ENCODE peak calls at places on chromosomes 11 and 22, in nine cellular contexts. One of them, this sample, is unnamed.

GRCh38 chr11:11324090-11324489 is 29.0 kb downstream of the CSNK2A3 start:
- DNase-seq in BE2C: no peak
- DNase-seq in lower lobe of right lung: no peak
- DNase-seq in ovary: no peak
- DNase-seq in HFFc6: peak; percentile 12
- DNase-seq in cardiac muscle cell: no peak
- DNase-seq in foreskin fibroblast: no peak
- DNase-seq in choroid plexus epithelial cell: no peak
- DNase-seq in fibroblast of lung: no peak
- DNase-seq in this sample: no peak

GRCh38 chr11:80632691-80633090 is 1191.9 kb upstream of the TENM4 start:
- DNase-seq in BE2C: no peak
- DNase-seq in foreskin fibroblast: no peak
- DNase-seq in cardiac muscle cell: peak; percentile 89
- DNase-seq in choroid plexus epithelial cell: no peak
- DNase-seq in ovary: no peak
- DNase-seq in fibroblast of lung: no peak
- DNase-seq in lower lobe of right lung: no peak
- DNase-seq in HFFc6: no peak
- DNase-seq in this sample: no peak

GRCh38 chr11:45933131-45933821 is 10.8 kb downstream of the LARGE2 start:
- DNase-seq in foreskin fibroblast: no peak
- DNase-seq in cardiac muscle cell: no peak
- DNase-seq in ovary: peak; percentile 50
- DNase-seq in choroid plexus epithelial cell: no peak
- DNase-seq in fibroblast of lung: peak; percentile 35
- DNase-seq in lower lobe of right lung: no peak
- DNase-seq in BE2C: no peak
- DNase-seq in HFFc6: peak; percentile 35
- DNase-seq in this sample: no peak

GRCh38 chr11:7089328-7090251 is 792 bp downstream of the RBMXL2 start:
- DNase-seq in BE2C: no peak
- DNase-seq in ovary: peak; percentile 25
- DNase-seq in cardiac muscle cell: no peak
- DNase-seq in fibroblast of lung: no peak
- DNase-seq in HFFc6: no peak
- DNase-seq in choroid plexus epithelial cell: no peak
- DNase-seq in lower lobe of right lung: no peak
- DNase-seq in foreskin fibroblast: no peak
- DNase-seq in this sample: peak; percentile 92

GRCh38 chr11:47350315-47350714 is 2.2 kb downstream of the MYBPC3 start:
- DNase-seq in ovary: no peak
- DNase-seq in cardiac muscle cell: no peak
- DNase-seq in HFFc6: no peak
- DNase-seq in fibroblast of lung: no peak
- DNase-seq in foreskin fibroblast: no peak
- DNase-seq in lower lobe of right lung: no peak
- DNase-seq in BE2C: no peak
- DNase-seq in choroid plexus epithelial cell: no peak
- DNase-seq in this sample: no peak

GRCh38 chr11:111603633-111604130 is 1.4 kb downstream of the SIK2 start:
- DNase-seq in fibroblast of lung: no peak
- DNase-seq in choroid plexus epithelial cell: peak; percentile 42
- DNase-seq in foreskin fibroblast: no peak
- DNase-seq in BE2C: no peak
- DNase-seq in HFFc6: no peak
- DNase-seq in ovary: no peak
- DNase-seq in cardiac muscle cell: no peak
- DNase-seq in lower lobe of right lung: no peak
- DNase-seq in this sample: no peak

GRCh38 chr11:75276696-75277095 is 36.1 kb downstream of the TPBGL start:
- DNase-seq in ovary: peak; percentile 18
- DNase-seq in fibroblast of lung: no peak
- DNase-seq in BE2C: no peak
- DNase-seq in choroid plexus epithelial cell: no peak
- DNase-seq in cardiac muscle cell: no peak
- DNase-seq in HFFc6: no peak
- DNase-seq in lower lobe of right lung: no peak
- DNase-seq in foreskin fibroblast: no peak
- DNase-seq in this sample: no peak

GRCh38 chr22:28547132-28547842 is 132.4 kb downstream of the TTC28 start:
- DNase-seq in HFFc6: peak; percentile 74
- DNase-seq in cardiac muscle cell: no peak
- DNase-seq in fibroblast of lung: peak; percentile 88
- DNase-seq in foreskin fibroblast: peak; percentile 28
- DNase-seq in ovary: no peak
- DNase-seq in BE2C: no peak
- DNase-seq in lower lobe of right lung: no peak
- DNase-seq in choroid plexus epithelial cell: peak; percentile 33
- DNase-seq in this sample: no peak

GRCh38 chr11:62193954-62194353 is 3.9 kb downstream of the SCGB1D1 start:
- DNase-seq in HFFc6: no peak
- DNase-seq in BE2C: no peak
- DNase-seq in choroid plexus epithelial cell: peak; percentile 11
- DNase-seq in cardiac muscle cell: peak; percentile 54
- DNase-seq in fibroblast of lung: no peak
- DNase-seq in ovary: no peak
- DNase-seq in lower lobe of right lung: no peak
- DNase-seq in foreskin fibroblast: no peak
- DNase-seq in this sample: no peak

GRCh38 chr11:69392104-69392653 is 89.3 kb upstream of the LINC01488 start:
- DNase-seq in lower lobe of right lung: no peak
- DNase-seq in ovary: no peak
- DNase-seq in cardiac muscle cell: no peak
- DNase-seq in foreskin fibroblast: no peak
- DNase-seq in BE2C: no peak
- DNase-seq in choroid plexus epithelial cell: no peak
- DNase-seq in fibroblast of lung: no peak
- DNase-seq in HFFc6: no peak
- DNase-seq in this sample: no peak

GRCh38 chr22:44578516-44579230 is 80.6 kb upstream of the RTL6 start:
- DNase-seq in ovary: no peak
- DNase-seq in lower lobe of right lung: peak; percentile 18
- DNase-seq in HFFc6: no peak
- DNase-seq in choroid plexus epithelial cell: no peak
- DNase-seq in cardiac muscle cell: no peak
- DNase-seq in BE2C: no peak
- DNase-seq in fibroblast of lung: no peak
- DNase-seq in foreskin fibroblast: no peak
- DNase-seq in this sample: no peak

GRCh38 chr11:44271286-44271685 is 38.7 kb downstream of the ALX4 start:
- DNase-seq in cardiac muscle cell: no peak
- DNase-seq in choroid plexus epithelial cell: no peak
- DNase-seq in HFFc6: no peak
- DNase-seq in BE2C: no peak
- DNase-seq in lower lobe of right lung: no peak
- DNase-seq in fibroblast of lung: no peak
- DNase-seq in ovary: no peak
- DNase-seq in foreskin fibroblast: no peak
- DNase-seq in this sample: no peak

GRCh38 chr11:134045799-134046635 is 22.9 kb upstream of the JAM3 start:
- DNase-seq in cardiac muscle cell: peak; percentile 64
- DNase-seq in BE2C: peak; percentile 79
- DNase-seq in fibroblast of lung: no peak
- DNase-seq in choroid plexus epithelial cell: peak; percentile 27
- DNase-seq in HFFc6: no peak
- DNase-seq in lower lobe of right lung: no peak
- DNase-seq in ovary: no peak
- DNase-seq in foreskin fibroblast: no peak
- DNase-seq in this sample: peak; percentile 75

GRCh38 chr11:27976262-27976661 is 131.7 kb downstream of the KIF18A start:
- DNase-seq in HFFc6: no peak
- DNase-seq in foreskin fibroblast: no peak
- DNase-seq in fibroblast of lung: no peak
- DNase-seq in BE2C: no peak
- DNase-seq in cardiac muscle cell: no peak
- DNase-seq in lower lobe of right lung: no peak
- DNase-seq in ovary: no peak
- DNase-seq in choroid plexus epithelial cell: no peak
- DNase-seq in this sample: no peak

GRCh38 chr11:86745571-86745970 is 54.8 kb upstream of the PRSS23 start:
- DNase-seq in fibroblast of lung: no peak
- DNase-seq in BE2C: no peak
- DNase-seq in cardiac muscle cell: no peak
- DNase-seq in HFFc6: no peak
- DNase-seq in choroid plexus epithelial cell: no peak
- DNase-seq in foreskin fibroblast: no peak
- DNase-seq in lower lobe of right lung: no peak
- DNase-seq in ovary: no peak
- DNase-seq in this sample: no peak

GRCh38 chr11:67606150-67606476 is 623 bp upstream of the NDUFV1 start:
- DNase-seq in HFFc6: no peak
- DNase-seq in choroid plexus epithelial cell: no peak
- DNase-seq in cardiac muscle cell: peak; percentile 26
- DNase-seq in BE2C: no peak
- DNase-seq in ovary: peak; percentile 56
- DNase-seq in foreskin fibroblast: no peak
- DNase-seq in lower lobe of right lung: peak; percentile 55
- DNase-seq in fibroblast of lung: peak; percentile 47
- DNase-seq in this sample: no peak

GRCh38 chr11:123065634-123066033 is 3.7 kb upstream of the HSPA8 start:
- DNase-seq in cardiac muscle cell: no peak
- DNase-seq in lower lobe of right lung: no peak
- DNase-seq in choroid plexus epithelial cell: peak; percentile 88
- DNase-seq in fibroblast of lung: peak; percentile 96
- DNase-seq in HFFc6: no peak
- DNase-seq in ovary: no peak
- DNase-seq in foreskin fibroblast: no peak
- DNase-seq in BE2C: no peak
- DNase-seq in this sample: no peak

GRCh38 chr11:61897387-61898246 is 6.3 kb upstream of the FADS3 start:
- DNase-seq in foreskin fibroblast: peak; percentile 42
- DNase-seq in ovary: peak; percentile 87
- DNase-seq in HFFc6: peak; percentile 41
- DNase-seq in BE2C: peak; percentile 78
- DNase-seq in lower lobe of right lung: peak; percentile 83
- DNase-seq in choroid plexus epithelial cell: peak; percentile 78
- DNase-seq in fibroblast of lung: peak; percentile 67
- DNase-seq in cardiac muscle cell: peak; percentile 84
- DNase-seq in this sample: no peak

GRCh38 chr11:121448431-121448941 is 3.6 kb upstream of the SORL1 start:
- DNase-seq in cardiac muscle cell: no peak
- DNase-seq in HFFc6: no peak
- DNase-seq in fibroblast of lung: no peak
- DNase-seq in foreskin fibroblast: no peak
- DNase-seq in lower lobe of right lung: no peak
- DNase-seq in BE2C: no peak
- DNase-seq in choroid plexus epithelial cell: no peak
- DNase-seq in ovary: no peak
- DNase-seq in this sample: no peak

GRCh38 chr11:65382036-65382803 is at the start of gene SLC25A45:
- DNase-seq in choroid plexus epithelial cell: peak; percentile 98
- DNase-seq in cardiac muscle cell: peak; percentile 86
- DNase-seq in BE2C: peak; percentile 88
- DNase-seq in foreskin fibroblast: peak; percentile 99
- DNase-seq in lower lobe of right lung: peak; percentile 93
- DNase-seq in ovary: peak; percentile 94
- DNase-seq in HFFc6: peak; percentile 98
- DNase-seq in fibroblast of lung: peak; percentile 99
- DNase-seq in this sample: no peak
- TF ChIP-seq CTCF in choroid plexus epithelial cell: peak; percentile 74
- TF ChIP-seq CTCF in cardiac muscle cell: peak; percentile 80
- TF ChIP-seq CTCF in BE2C: peak; percentile 51
- TF ChIP-seq CTCF in foreskin fibroblast: peak; percentile 81
- TF ChIP-seq CTCF in lower lobe of right lung: peak; percentile 92
- TF ChIP-seq CTCF in ovary: peak; percentile 71
- TF ChIP-seq CTCF in HFFc6: peak; percentile 91
- TF ChIP-seq CTCF in fibroblast of lung: peak; percentile 69
- TF ChIP-seq CTCF in this sample: peak; percentile 87

GRCh38 chr11:95968585-95968984 is 44.7 kb upstream of the MTMR2 start:
- DNase-seq in choroid plexus epithelial cell: peak; percentile 41
- DNase-seq in cardiac muscle cell: no peak
- DNase-seq in ovary: no peak
- DNase-seq in lower lobe of right lung: no peak
- DNase-seq in BE2C: no peak
- DNase-seq in foreskin fibroblast: peak; percentile 17
- DNase-seq in HFFc6: peak; percentile 10
- DNase-seq in fibroblast of lung: peak; percentile 34
- DNase-seq in this sample: no peak
- TF ChIP-seq CTCF in choroid plexus epithelial cell: peak; percentile 58
- TF ChIP-seq CTCF in cardiac muscle cell: peak; percentile 54
- TF ChIP-seq CTCF in ovary: no peak
- TF ChIP-seq CTCF in lower lobe of right lung: no peak
- TF ChIP-seq CTCF in BE2C: peak; percentile 58
- TF ChIP-seq CTCF in foreskin fibroblast: peak; percentile 33
- TF ChIP-seq CTCF in HFFc6: peak; percentile 71
- TF ChIP-seq CTCF in fibroblast of lung: peak; percentile 23
- TF ChIP-seq CTCF in this sample: peak; percentile 64

DNA sequence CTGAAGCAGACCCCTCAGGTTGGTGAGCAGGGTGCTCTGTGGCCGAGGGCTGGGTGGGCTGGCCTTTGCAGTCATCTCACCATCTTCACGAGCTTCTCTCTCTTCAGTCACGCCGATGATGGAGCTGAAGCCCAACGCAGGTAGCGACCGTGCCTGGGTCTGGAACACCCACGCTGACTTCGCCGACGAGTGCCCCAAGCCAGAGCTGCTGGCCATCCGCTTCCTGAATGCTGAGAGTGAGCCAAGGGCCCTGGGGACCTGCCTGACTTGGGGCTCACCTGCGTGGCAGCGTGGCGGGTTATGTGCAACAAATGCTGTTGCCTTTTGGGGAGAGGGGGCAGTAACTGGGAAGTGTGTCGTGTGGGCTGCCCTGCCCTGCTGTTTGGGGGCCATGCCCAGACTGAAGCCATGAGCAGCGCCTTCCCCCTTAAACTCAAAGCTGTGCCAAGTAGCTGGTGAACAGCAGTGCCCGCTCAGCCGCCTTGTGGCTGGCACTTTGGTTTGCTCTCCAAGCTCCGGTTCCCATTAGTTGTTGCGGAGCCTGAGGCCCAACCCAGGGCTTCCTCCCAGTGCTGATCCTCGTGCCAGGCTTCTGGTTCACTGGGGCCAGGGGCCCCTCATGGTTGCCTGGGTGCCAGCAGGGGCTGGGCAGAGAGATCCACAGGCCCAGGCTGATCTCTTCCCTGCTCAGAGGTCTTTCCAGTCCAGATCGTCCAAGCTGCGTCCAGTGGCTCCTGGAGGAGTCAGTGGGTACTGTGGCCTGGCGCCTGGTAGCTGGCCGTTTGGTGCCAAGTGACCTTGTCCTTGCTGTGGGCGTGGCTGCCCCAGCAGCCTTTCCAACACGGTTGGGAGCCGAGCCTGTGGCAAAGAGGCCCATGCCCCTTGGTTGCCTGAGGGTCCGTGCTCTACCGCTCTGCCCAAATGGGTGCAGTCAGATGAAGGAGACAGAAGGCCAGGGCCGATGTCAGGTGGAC is 6.1 kb upstream of the ZDHHC8 start:
- DNase-seq in lower lobe of right lung: no peak
- DNase-seq in foreskin fibroblast: no peak
- DNase-seq in HFFc6: no peak
- DNase-seq in ovary: no peak
- DNase-seq in BE2C: no peak
- DNase-seq in cardiac muscle cell: no peak
- DNase-seq in choroid plexus epithelial cell: no peak
- DNase-seq in fibroblast of lung: no peak
- DNase-seq in this sample: no peak
- TF ChIP-seq CTCF in lower lobe of right lung: no peak
- TF ChIP-seq CTCF in foreskin fibroblast: no peak
- TF ChIP-seq CTCF in HFFc6: no peak
- TF ChIP-seq CTCF in ovary: no peak
- TF ChIP-seq CTCF in BE2C: no peak
- TF ChIP-seq CTCF in cardiac muscle cell: no peak
- TF ChIP-seq CTCF in choroid plexus epithelial cell: no peak
- TF ChIP-seq CTCF in fibroblast of lung: no peak
- TF ChIP-seq CTCF in this sample: no peak

GRCh38 chr11:116533186-116533825 is 239.5 kb downstream of the BUD13 start:
- DNase-seq in ovary: no peak
- DNase-seq in fibroblast of lung: no peak
- DNase-seq in cardiac muscle cell: no peak
- DNase-seq in BE2C: no peak
- DNase-seq in foreskin fibroblast: no peak
- DNase-seq in choroid plexus epithelial cell: no peak
- DNase-seq in HFFc6: no peak
- DNase-seq in lower lobe of right lung: no peak
- DNase-seq in this sample: no peak
- TF ChIP-seq CTCF in ovary: no peak
- TF ChIP-seq CTCF in fibroblast of lung: no peak
- TF ChIP-seq CTCF in cardiac muscle cell: peak; percentile 3
- TF ChIP-seq CTCF in BE2C: no peak
- TF ChIP-seq CTCF in foreskin fibroblast: no peak
- TF ChIP-seq CTCF in choroid plexus epithelial cell: no peak
- TF ChIP-seq CTCF in HFFc6: no peak
- TF ChIP-seq CTCF in lower lobe of right lung: no peak
- TF ChIP-seq CTCF in this sample: no peak

This sample was measured in chondrocyte.